ENCODE peak calls at places on chromosomes 5 and 9, in nine cellular contexts. F, V, R, A, B, E, D, J and G are unnamed samples.

GRCh38 chr5:136656811-136657210 is 291.5 kb upstream of the TRPC7 start:
- DNase-seq in F (no peak), V (no peak), R (no peak), A (no peak), B (no peak), E (peak; percentile 58), D (no peak), J (no peak), G (no peak)

GRCh38 chr5:158777647-158778368 is 321.9 kb downstream of the EBF1 start:
- DNase-seq in F (no peak), V (no peak), R (no peak), A (no peak), B (no peak), E (no peak), D (no peak), J (no peak), G (no peak)

GRCh38 chr5:159514229-159514822 is 184.0 kb upstream of the IL12B start:
- DNase-seq in F (no peak), V (no peak), R (no peak), A (no peak), B (no peak), E (no peak), D (no peak), J (no peak), G (no peak)

GRCh38 chr9:36928670-36929349 is 105.3 kb downstream of the PAX5 start:
- DNase-seq in F (no peak), V (no peak), R (no peak), A (no peak), B (no peak), E (peak; percentile 88), D (no peak), J (no peak), G (no peak)

GRCh38 chr5:158212915-158213314 is 354.0 kb upstream of the CLINT1 start:
- DNase-seq in F (no peak), V (peak; percentile 49), R (no peak), A (peak; percentile 13), B (no peak), E (no peak), D (no peak), J (no peak), G (no peak)

GRCh38 chr5:31531543-31531887 is 378 bp downstream of the DROSHA start:
- DNase-seq in F (peak; percentile 26), V (peak; percentile 53), R (no peak), A (no peak), B (peak; percentile 37), E (no peak), D (no peak), J (peak; percentile 30), G (peak; percentile 19)

GRCh38 chr9:249025-249424 is 34.4 kb downstream of the DOCK8 start:
- DNase-seq in F (no peak), V (no peak), R (no peak), A (no peak), B (no peak), E (no peak), D (no peak), J (no peak), G (no peak)

GRCh38 chr5:127290019-127290945 is at the start of gene MEGF10:
- DNase-seq in F (peak; percentile 42), V (no peak), R (no peak), A (no peak), B (no peak), E (peak; percentile 23), D (peak; percentile 49), J (no peak), G (no peak)

GRCh38 chr5:91074615-91075014 is 308.5 kb downstream of the ARRDC3 start:
- DNase-seq in F (no peak), V (no peak), R (no peak), A (no peak), B (no peak), E (peak; percentile 86), D (no peak), J (no peak), G (no peak)

GRCh38 chr9:136525841-136526499 is 19.9 kb downstream of the NOTCH1 start:
- DNase-seq in F (peak; percentile 62), V (no peak), R (no peak), A (no peak), B (no peak), E (no peak), D (peak; percentile 84), J (peak; percentile 38), G (peak; percentile 75)

GRCh38 chr5:72005676-72006075 is 101.6 kb upstream of the MAP1B start:
- DNase-seq in F (no peak), V (no peak), R (no peak), A (no peak), B (no peak), E (no peak), D (no peak), J (no peak), G (no peak)

GRCh38 chr5:153099328-153099727 is 391.1 kb upstream of the GRIA1 start:
- DNase-seq in F (no peak), V (no peak), R (no peak), A (no peak), B (no peak), E (no peak), D (no peak), J (no peak), G (no peak)

GRCh38 chr5:1505506-1506241 is 18.1 kb downstream of the LPCAT1 start:
- DNase-seq in F (no peak), V (peak; percentile 51), R (no peak), A (no peak), B (no peak), E (no peak), D (no peak), J (no peak), G (no peak)

GRCh38 chr9:99093492-99093791 is 11.5 kb upstream of the TGFBR1 start:
- DNase-seq in F (no peak), V (no peak), R (no peak), A (no peak), B (no peak), E (no peak), D (no peak), J (no peak), G (no peak)

GRCh38 chr9:114283551-114284111 is 39.3 kb upstream of the ORM1 start:
- DNase-seq in F (no peak), V (peak; percentile 25), R (peak; percentile 67), A (no peak), B (no peak), E (no peak), D (no peak), J (no peak), G (no peak)

GRCh38 chr5:149358294-149358651 is 427 bp downstream of the PCYOX1L start:
- DNase-seq in F (peak; percentile 39), V (peak; percentile 61), R (no peak), A (no peak), B (peak; percentile 66), E (no peak), D (no peak), J (peak; percentile 35), G (no peak)

GRCh38 chr5:92370032-92370431 is 986.9 kb upstream of the ARRDC3 start:
- DNase-seq in F (no peak), V (no peak), R (no peak), A (no peak), B (no peak), E (no peak), D (no peak), J (no peak), G (no peak)

GRCh38 chr5:92369587-92369986 is 986.5 kb upstream of the ARRDC3 start:
- DNase-seq in F (no peak), V (no peak), R (no peak), A (no peak), B (no peak), E (no peak), D (no peak), J (no peak), G (no peak)

DNA sequence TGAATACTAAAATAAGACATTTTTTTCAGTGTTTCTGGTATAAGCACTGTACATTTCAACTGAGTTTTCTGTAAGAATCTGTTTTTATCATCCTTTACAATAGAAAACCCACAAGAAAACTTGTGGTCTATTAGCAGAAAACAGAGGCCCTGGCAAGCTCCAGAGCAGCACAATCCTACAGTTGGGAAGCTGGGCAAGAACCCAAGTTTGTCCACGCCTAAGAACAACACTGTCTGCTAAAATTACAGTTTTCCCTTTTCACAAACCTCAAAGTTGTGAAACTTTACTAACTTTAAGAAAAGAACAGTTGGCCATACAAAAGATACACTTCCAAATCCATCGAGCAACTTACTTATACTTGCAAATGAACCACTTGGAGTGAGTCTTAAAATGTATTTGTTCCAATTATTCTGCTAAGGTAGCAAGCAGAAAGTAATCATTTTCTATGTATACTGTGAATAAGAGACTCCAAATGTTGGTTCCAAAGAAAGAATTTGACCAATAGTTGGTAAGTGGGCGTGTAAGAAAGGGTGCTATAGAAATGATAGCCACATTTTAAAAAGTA is 982.0 kb upstream of the ARRDC3 start:
- DNase-seq in F (no peak), V (no peak), R (no peak), A (no peak), B (no peak), E (peak; percentile 91), D (no peak), J (no peak), G (no peak)
- H3K27ac ChIP-seq in F (no peak overlapping the region), V (no peak overlapping the region), R (no peak overlapping the region), A (no peak overlapping the region), B (no peak overlapping the region), E (no peak overlapping the region), D (no peak overlapping the region), J (no peak overlapping the region), G (no peak overlapping the region)

GRCh38 chr5:177471610-177472356 is 1.7 kb downstream of the DBN1 start:
- DNase-seq in F (no peak), V (no peak), R (no peak), A (no peak), B (no peak), E (peak; percentile 65), D (no peak), J (no peak), G (no peak)
- H3K27ac ChIP-seq in F (peak overlapping the region; percentile 86), V (no peak overlapping the region), R (peak overlapping the region; percentile 97), A (peak overlapping the region; percentile 84), B (no peak overlapping the region), E (peak overlapping the region; percentile 81), D (no peak overlapping the region), J (peak overlapping the region; percentile 14), G (peak overlapping the region; percentile 70)

GRCh38 chr5:141681295-141681694 is 735 bp downstream of the ARAP3 start:
- DNase-seq in F (no peak), V (no peak), R (no peak), A (no peak), B (no peak), E (no peak), D (no peak), J (no peak), G (no peak)
- H3K27ac ChIP-seq in F (peak overlapping the region; percentile 84), V (peak overlapping the region; percentile 87), R (peak overlapping the region; percentile 97), A (peak overlapping the region; percentile 66), B (no peak overlapping the region), E (peak overlapping the region; percentile 86), D (peak overlapping the region; percentile 59), J (peak overlapping the region; percentile 24), G (peak overlapping the region; percentile 48)

DNA sequence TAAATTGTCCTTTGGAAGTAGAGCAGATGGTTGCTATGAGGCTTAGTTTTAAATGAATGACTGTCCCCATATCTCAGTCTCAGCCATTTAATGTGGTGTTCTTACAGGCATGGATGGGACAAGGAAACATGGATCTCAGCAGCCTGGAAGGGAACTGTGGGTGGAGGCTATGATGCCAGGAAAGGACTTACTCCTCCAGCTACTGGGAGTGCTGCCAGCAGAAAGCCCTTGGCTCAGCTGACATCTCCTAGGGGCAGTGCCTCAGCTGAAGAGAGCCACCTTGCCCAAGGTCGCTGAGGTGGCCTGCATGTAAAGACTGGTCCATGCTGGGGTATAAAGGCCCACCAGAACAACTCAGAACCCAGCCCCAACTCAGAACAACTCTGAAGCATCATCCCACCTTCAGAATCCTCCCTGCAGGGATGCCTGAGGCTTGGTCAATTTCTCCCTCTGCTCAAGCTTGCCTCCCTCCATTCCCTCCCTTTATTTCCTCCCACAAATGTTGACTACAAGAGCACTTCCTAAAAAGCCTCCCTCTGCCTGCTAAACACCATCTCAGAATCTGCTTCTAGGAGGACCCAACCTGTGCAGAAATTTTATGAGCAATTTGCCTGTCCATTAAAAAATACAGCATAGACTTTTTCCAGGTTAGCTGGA is 1.8 kb upstream of the PDE8B start:
- DNase-seq in F (no peak), V (peak; percentile 50), R (no peak), A (no peak), B (no peak), E (no peak), D (no peak), J (peak; percentile 79), G (no peak)
- H3K27ac ChIP-seq in F (no peak overlapping the region), V (no peak overlapping the region), R (no peak overlapping the region), A (no peak overlapping the region), B (no peak overlapping the region), E (no peak overlapping the region), D (no peak overlapping the region), J (no peak overlapping the region), G (no peak overlapping the region)